ENCODE peak calls at places on chromosomes 11 and 22, in five cellular contexts. J is RWPE1, W is cardiac muscle cell, C is gastrocnemius medialis, Q is A549. K is an unnamed sample.

GRCh38 chr11:33557201-33557600 is 143.4 kb downstream of the C11orf91 start:
- DNase-seq in J (peak), W (no peak), C (no peak), Q (no peak), K (no peak)

GRCh38 chr11:66011239-66011784 is 496 bp upstream of the CST6 start:
- DNase-seq in J (peak), W (no peak), C (no peak), Q (no peak), K (no peak)

GRCh38 chr11:128845334-128845780 is 21.7 kb downstream of the KCNJ1 start:
- DNase-seq in J (no peak), W (no peak), C (no peak), Q (no peak), K (no peak)

GRCh38 chr22:24060375-24060788 is 49.3 kb downstream of the CABIN1 start:
- DNase-seq in J (no peak), W (no peak), C (no peak), Q (peak), K (no peak)

GRCh38 chr11:114350022-114350421 is 50.3 kb downstream of the C11orf71 start:
- DNase-seq in J (no peak), W (no peak), C (no peak), Q (no peak), K (no peak)

GRCh38 chr22:45212992-45213751 is 27.5 kb downstream of the KIAA0930 start:
- DNase-seq in J (no peak), W (peak), C (no peak), Q (no peak), K (no peak)

GRCh38 chr22:36565152-36565507 is 36.2 kb upstream of the EIF3D start:
- DNase-seq in J (no peak), W (no peak), C (no peak), Q (no peak), K (no peak)

GRCh38 chr22:38935023-38935422 is 22.4 kb upstream of the APOBEC3A start:
- DNase-seq in J (peak), W (no peak), C (peak), Q (peak), K (no peak)

GRCh38 chr11:91243630-91244029 is 981.0 kb upstream of the FAT3 start:
- DNase-seq in J (no peak), W (no peak), C (no peak), Q (no peak), K (no peak)

GRCh38 chr11:130725417-130726233 is 190.7 kb downstream of the SNX19 start:
- DNase-seq in J (peak), W (peak), C (no peak), Q (no peak), K (no peak)

GRCh38 chr11:32706985-32707736 is 87.3 kb downstream of the CCDC73 start:
- DNase-seq in J (peak), W (no peak), C (no peak), Q (peak), K (no peak)

GRCh38 chr22:50625131-50625567 is 2.8 kb downstream of the ARSA start:
- DNase-seq in J (no peak), W (no peak), C (no peak), Q (no peak), K (no peak)

GRCh38 chr22:39526736-39527171 is 5.8 kb downstream of the RPS19BP1 start:
- DNase-seq in J (no peak), W (no peak), C (no peak), Q (no peak), K (no peak)

GRCh38 chr11:128865490-128865889 is 1.6 kb downstream of the KCNJ1 start:
- DNase-seq in J (no peak), W (no peak), C (no peak), Q (no peak), K (no peak)

GRCh38 chr11:14793546-14793945 is 98.5 kb downstream of the CYP2R1 start:
- DNase-seq in J (no peak), W (no peak), C (no peak), Q (no peak), K (no peak)

GRCh38 chr11:8019671-8020597 is 32.8 kb downstream of the EIF3F start:
- DNase-seq in J (peak), W (peak), C (no peak), Q (no peak), K (no peak)

GRCh38 chr22:29476116-29476515 is 3.9 kb upstream of the NEFH start:
- DNase-seq in J (no peak), W (peak), C (no peak), Q (no peak), K (no peak)

GRCh38 chr22:48884292-48884691 is 943.4 kb downstream of the BRD1 start:
- DNase-seq in J (no peak), W (no peak), C (no peak), Q (no peak), K (no peak)

GRCh38 chr22:21642584-21643448 is 714 bp downstream of the SDF2L1 start:
- DNase-seq in J (no peak), W (peak), C (no peak), Q (peak), K (no peak)

GRCh38 chr11:112253605-112254242 is 6.9 kb downstream of the PLET1 start:
- DNase-seq in J (no peak), W (no peak), C (no peak), Q (no peak), K (no peak)

GRCh38 chr22:30863161-30863833 is 105.3 kb downstream of the MORC2 start:
- DNase-seq in J (no peak), W (peak), C (no peak), Q (no peak), K (peak)

GRCh38 chr11:20688761-20689160 is 19.4 kb downstream of the NELL1 start:
- DNase-seq in J (no peak), W (no peak), C (no peak), Q (no peak), K (no peak)

GRCh38 chr22:41022470-41023298 is 69.7 kb upstream of the EP300 start:
- DNase-seq in J (peak), W (peak), C (peak), Q (peak), K (peak)

GRCh38 chr11:20611892-20612291 is 12.5 kb downstream of the SLC6A5 start:
- DNase-seq in J (no peak), W (no peak), C (no peak), Q (no peak), K (no peak)

GRCh38 chr11:70901951-70902521 is 350.3 kb downstream of the SHANK2 start:
- DNase-seq in J (no peak), W (no peak), C (no peak), Q (no peak), K (no peak)

GRCh38 chr22:49799431-49800075 is 28.1 kb downstream of the BRD1 start:
- DNase-seq in J (no peak), W (no peak), C (no peak), Q (no peak), K (no peak)

GRCh38 chr11:20226936-20227335 is 66.7 kb upstream of the DBX1 start:
- DNase-seq in J (no peak), W (no peak), C (no peak), Q (no peak), K (no peak)

GRCh38 chr11:119065369-119065768 is 2.2 kb upstream of the VPS11 start:
- DNase-seq in J (no peak), W (no peak), C (no peak), Q (peak), K (no peak)
- TF ChIP-seq CTCF in J (peak), W (peak), C (no peak), Q (peak), K (peak)

GRCh38 chr11:69296890-69297224 is 2.9 kb downstream of the MYEOV start:
- DNase-seq in J (no peak), W (no peak), C (no peak), Q (no peak), K (no peak)

GRCh38 chr11:69293819-69294505 is at the start of gene MYEOV:
- DNase-seq in J (peak), W (no peak), C (no peak), Q (peak), K (no peak)

GRCh38 chr11:69295995-69296889 is 2.3 kb downstream of the MYEOV start:
- DNase-seq in J (peak), W (no peak), C (peak), Q (peak), K (no peak)

GRCh38 chr11:69294621-69295078 is 695 bp downstream of the MYEOV start:
- DNase-seq in J (no peak), W (no peak), C (no peak), Q (peak), K (no peak)

DNA sequence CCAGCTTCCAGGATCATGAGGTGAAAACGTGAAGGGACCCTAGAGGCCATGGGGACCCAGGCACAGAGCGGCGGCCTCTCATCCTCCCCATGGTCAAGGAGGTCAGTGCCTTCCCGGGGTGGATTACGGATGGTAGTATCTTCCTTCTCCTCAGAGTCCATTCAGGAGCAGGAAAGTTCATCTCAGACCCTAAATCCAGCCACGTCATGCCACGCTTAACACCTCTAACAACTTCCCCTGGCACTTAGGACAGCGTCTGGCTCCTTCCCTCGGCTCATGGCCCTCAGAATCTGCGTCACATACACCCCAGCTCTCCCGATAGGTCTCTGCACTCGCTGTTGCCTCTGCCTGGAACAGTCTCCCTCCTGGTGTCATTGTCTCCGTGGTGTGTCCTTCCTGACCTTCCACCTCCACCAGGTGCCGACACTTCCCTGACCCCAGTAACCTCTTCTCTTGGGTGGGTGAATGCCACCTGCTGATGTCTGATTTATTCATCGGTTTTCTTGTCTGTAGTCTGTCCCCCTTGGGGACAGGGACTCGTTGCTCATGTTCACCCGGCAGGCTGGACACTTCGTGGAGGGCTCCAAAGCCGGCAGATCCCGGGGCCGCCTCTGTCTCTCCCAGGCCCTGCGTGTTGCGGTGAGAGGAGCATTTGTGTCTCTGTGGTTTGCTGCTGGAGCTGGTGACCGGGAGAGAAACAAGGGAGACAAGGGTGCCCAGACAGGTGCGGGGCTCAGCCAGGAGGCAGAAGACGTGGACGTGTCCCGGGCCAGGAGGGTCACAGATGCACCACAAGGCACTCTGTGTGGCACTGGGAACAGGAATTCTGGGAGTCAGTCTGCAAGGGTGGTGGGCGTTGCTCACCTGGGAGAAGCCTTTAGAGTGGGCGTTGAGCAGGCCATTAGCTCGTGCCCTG is 1.4 kb downstream of the MYEOV start:
- DNase-seq in J (no peak), W (no peak), C (no peak), Q (peak), K (no peak)
- TF ChIP-seq CTCF in J (no peak), W (no peak), C (no peak), Q (no peak), K (no peak)

DNA sequence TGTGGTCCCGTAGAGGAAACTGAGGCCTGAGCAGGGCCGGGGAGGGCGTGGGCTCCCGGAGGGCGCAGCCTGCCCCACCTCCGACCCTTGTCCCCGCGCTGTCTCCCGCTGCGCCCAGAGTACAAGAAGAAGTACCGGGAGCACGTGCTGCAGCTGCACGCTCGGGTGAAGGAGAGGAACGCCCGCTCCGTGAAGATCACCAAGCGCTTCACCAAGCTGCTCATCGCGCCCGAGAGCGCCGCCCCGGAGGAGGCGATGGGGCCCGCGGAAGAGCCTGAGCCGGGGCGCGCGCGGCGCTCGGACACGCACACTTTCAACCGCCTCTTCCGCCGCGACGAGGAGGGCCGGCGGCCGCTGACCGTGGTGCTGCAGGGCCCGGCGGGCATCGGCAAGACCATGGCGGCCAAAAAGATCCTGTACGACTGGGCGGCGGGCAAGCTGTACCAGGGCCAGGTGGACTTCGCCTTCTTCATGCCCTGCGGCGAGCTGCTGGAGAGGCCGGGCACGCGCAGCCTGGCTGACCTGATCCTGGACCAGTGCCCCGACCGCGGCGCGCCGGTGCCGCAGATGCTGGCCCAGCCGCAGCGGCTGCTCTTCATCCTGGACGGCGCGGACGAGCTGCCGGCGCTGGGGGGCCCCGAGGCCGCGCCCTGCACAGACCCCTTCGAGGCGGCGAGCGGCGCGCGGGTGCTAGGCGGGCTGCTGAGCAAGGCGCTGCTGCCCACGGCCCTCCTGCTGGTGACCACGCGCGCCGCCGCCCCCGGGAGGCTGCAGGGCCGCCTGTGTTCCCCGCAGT is 2.0 kb downstream of the NLRP6 start:
- DNase-seq in J (no peak), W (peak), C (no peak), Q (peak), K (no peak)
- TF ChIP-seq CTCF in J (no peak), W (peak), C (no peak), Q (no peak), K (no peak)

GRCh38 chr22:37634505-37635002 is 4.9 kb upstream of the SH3BP1 start:
- DNase-seq in J (no peak), W (no peak), C (no peak), Q (no peak), K (no peak)

GRCh38 chr22:37635157-37635556 is 4.3 kb upstream of the SH3BP1 start:
- DNase-seq in J (no peak), W (no peak), C (no peak), Q (no peak), K (no peak)

GRCh38 chr22:37638351-37639069 is 959 bp upstream of the SH3BP1 start:
- DNase-seq in J (no peak), W (no peak), C (no peak), Q (no peak), K (no peak)

GRCh38 chr22:37636949-37637273 is 2.6 kb upstream of the SH3BP1 start:
- DNase-seq in J (no peak), W (no peak), C (no peak), Q (no peak), K (no peak)

GRCh38 chr22:37636186-37636948 is 3.1 kb upstream of the SH3BP1 start:
- DNase-seq in J (no peak), W (no peak), C (no peak), Q (no peak), K (no peak)
- TF ChIP-seq CTCF in J (no peak), W (peak), C (no peak), Q (no peak), K (no peak)

DNA sequence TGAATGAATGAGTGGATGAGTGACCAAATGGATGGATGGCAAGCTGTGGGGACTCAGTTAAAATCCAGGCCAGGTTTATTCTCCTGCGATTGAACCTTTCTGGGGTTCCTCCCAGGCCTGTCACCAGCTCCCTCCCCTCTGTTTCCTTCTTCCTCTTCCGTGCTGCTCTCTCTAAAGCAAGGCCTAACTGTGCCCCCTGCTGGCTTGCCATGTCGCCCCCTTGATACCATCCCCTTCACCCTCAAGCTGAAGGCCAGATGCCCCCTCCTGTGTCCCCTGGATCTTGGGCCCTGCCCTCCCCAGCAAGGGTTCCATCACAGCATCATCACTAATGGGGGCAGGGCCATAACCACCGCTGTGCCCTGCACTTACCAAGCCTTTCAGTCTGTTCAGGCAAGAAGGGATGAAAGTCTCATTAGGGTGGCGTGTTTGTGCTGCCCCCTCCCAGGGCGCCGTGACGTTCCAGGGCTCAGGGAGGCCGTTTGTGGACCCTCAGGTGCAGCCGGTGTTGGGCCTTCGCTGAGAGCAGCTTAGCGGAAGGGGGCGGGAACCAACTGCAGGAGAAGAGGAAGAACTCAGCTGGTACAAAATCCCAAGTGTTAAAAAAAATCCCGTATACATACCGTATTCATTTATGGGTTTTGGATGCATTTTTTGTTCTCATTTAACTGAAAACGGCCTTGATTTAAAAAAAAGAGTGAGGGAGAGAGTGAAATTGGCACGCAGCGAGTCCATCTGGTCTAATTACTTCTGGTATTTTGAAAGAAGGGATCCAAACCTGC is 69.9 kb downstream of the MPPED1 start:
- DNase-seq in J (no peak), W (peak), C (no peak), Q (no peak), K (no peak)
- TF ChIP-seq CTCF in J (no peak), W (no peak), C (no peak), Q (no peak), K (peak)

DNA sequence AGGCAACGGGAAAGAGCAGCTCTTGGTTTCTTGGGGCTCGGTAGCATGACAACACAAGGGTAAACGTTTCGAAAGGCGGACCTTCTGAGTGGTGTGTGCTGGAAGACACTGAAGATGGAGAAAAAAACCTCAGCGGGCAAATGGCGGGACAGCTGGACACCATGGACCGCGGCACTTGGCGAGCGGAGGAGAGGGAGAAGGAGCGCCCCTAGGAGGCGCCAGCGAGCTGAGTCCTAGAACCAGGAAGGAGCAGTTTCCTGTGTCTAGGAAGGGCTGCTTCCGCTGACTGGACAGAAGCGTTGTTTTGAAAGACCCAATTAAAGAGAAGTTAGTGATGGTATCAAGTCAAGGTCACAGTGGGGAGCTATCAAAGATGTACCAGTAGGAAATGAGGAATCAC is 44.0 kb upstream of the OPCML start:
- DNase-seq in J (no peak), W (no peak), C (no peak), Q (no peak), K (no peak)
- TF ChIP-seq CTCF in J (no peak), W (no peak), C (no peak), Q (no peak), K (peak)

GRCh38 chr11:58742981-58743880 is 11.5 kb upstream of the GLYAT start:
- DNase-seq in J (no peak), W (no peak), C (no peak), Q (peak), K (no peak)
- TF ChIP-seq CTCF in J (no peak), W (no peak), C (no peak), Q (no peak), K (no peak)

DNA sequence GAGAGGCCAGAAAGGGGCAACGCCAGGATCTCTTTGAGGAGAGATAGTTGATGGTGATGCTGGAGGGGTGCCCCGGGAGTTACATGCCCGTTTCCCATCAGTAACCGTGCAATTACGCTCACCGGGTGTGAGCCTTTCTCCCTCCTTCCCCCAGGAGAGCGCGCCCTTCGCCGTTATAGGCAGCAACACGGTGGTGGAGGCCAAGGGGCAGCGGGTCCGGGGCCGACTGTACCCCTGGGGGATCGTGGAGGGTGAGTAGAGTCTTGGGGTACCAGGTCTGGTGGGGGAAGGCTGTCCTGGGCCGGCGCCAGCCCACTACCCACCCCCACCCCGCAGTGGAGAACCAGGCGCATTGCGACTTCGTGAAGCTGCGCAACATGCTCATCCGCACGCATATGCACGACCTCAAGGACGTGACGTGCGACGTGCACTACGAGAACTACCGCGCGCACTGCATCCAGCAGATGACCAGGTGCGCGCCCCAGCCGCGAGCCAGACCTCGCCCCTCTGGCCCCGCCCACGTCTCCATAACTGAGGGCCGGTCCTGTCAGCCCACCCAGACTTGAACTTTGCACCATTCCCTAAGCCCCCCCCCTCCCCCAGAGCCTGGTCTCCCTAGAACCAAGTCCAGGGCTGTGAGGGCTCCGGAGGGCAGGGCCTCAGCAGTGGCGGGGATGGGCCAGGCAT is 1.7 kb upstream of the GP1BB start:
- DNase-seq in J (no peak), W (no peak), C (no peak), Q (no peak), K (no peak)
- TF ChIP-seq CTCF in J (no peak), W (no peak), C (no peak), Q (no peak), K (no peak)